ENCODE peak calls at places on chromosomes 7 and 10, in ten cellular contexts. Q is breast epithelium, F is lower lobe of right lung, E is left ventricle myocardium inferior, G is fibroblast of the aortic adventitia, W is neural progenitor cell, R is brain microvascular endothelial cell, K is astrocyte of the cerebellum, P is psoas muscle, D is H1. N is an unnamed sample.

GRCh38 chr7:117704098-117704497 is 169.1 kb downstream of the CTTNBP2 start:
- DNase-seq in Q (no peak), F (no peak), E (no peak), G (no peak), W (no peak), R (no peak), K (no peak), P (no peak), D (no peak), N (no peak)

GRCh38 chr10:115968236-115968635 is 304.8 kb downstream of the GFRA1 start:
- DNase-seq in Q (no peak), F (no peak), E (no peak), G (no peak), W (no peak), R (no peak), K (no peak), P (no peak), D (no peak), N (no peak)

GRCh38 chr7:79227035-79227434 is 226.4 kb downstream of the MAGI2 start:
- DNase-seq in Q (no peak), F (no peak), E (no peak), G (no peak), W (no peak), R (no peak), K (no peak), P (no peak), D (no peak), N (no peak)

GRCh38 chr10:90925078-90926029 is 4.5 kb upstream of the ANKRD1 start:
- DNase-seq in Q (no peak), F (no peak), E (no peak), G (no peak), W (no peak), R (no peak), K (no peak), P (no peak), D (peak), N (no peak)

GRCh38 chr7:30841801-30842541 is 69.7 kb upstream of the AQP1 start:
- DNase-seq in Q (no peak), F (no peak), E (no peak), G (no peak), W (no peak), R (no peak), K (no peak), P (no peak), D (no peak), N (no peak)

GRCh38 chr10:114404171-114405010 is at the start of gene AFAP1L2:
- DNase-seq in Q (no peak), F (no peak), E (peak), G (no peak), W (peak), R (no peak), K (no peak), P (peak), D (peak), N (no peak)

GRCh38 chr7:129308047-129308446 is 83.2 kb downstream of the AHCYL2 start:
- DNase-seq in Q (peak), F (no peak), E (peak), G (peak), W (no peak), R (no peak), K (no peak), P (peak), D (no peak), N (peak)

GRCh38 chr10:70265032-70265689 is 18.6 kb downstream of the NPFFR1 start:
- DNase-seq in Q (no peak), F (no peak), E (no peak), G (no peak), W (peak), R (no peak), K (no peak), P (no peak), D (peak), N (no peak)

GRCh38 chr7:47104206-47104549 is 477.7 kb downstream of the TNS3 start:
- DNase-seq in Q (no peak), F (no peak), E (no peak), G (no peak), W (no peak), R (no peak), K (no peak), P (no peak), D (no peak), N (no peak)

GRCh38 chr7:77651544-77652162 is 44.6 kb upstream of the RSBN1L start:
- DNase-seq in Q (no peak), F (no peak), E (no peak), G (peak), W (peak), R (peak), K (peak), P (no peak), D (peak), N (no peak)

GRCh38 chr7:92255308-92255707 is 9.5 kb downstream of the ANKIB1 start:
- DNase-seq in Q (no peak), F (no peak), E (no peak), G (peak), W (no peak), R (peak), K (peak), P (no peak), D (no peak), N (no peak)

GRCh38 chr10:102869290-102870198 is at the start of gene AS3MT:
- DNase-seq in Q (no peak), F (no peak), E (peak), G (no peak), W (peak), R (no peak), K (no peak), P (peak), D (peak), N (peak)

GRCh38 chr7:151087247-151088018 is 1.2 kb downstream of the AGAP3 start:
- DNase-seq in Q (no peak), F (peak), E (peak), G (peak), W (peak), R (no peak), K (no peak), P (peak), D (no peak), N (peak)

GRCh38 chr7:31192996-31193395 is 140.9 kb downstream of the ADCYAP1R1 start:
- DNase-seq in Q (peak), F (peak), E (peak), G (peak), W (peak), R (peak), K (peak), P (peak), D (peak), N (peak)

GRCh38 chr10:106636781-106637491 is 527.6 kb downstream of the SORCS1 start:
- DNase-seq in Q (no peak), F (no peak), E (no peak), G (no peak), W (peak), R (no peak), K (no peak), P (no peak), D (no peak), N (no peak)

GRCh38 chr7:106018566-106019338 is 55.7 kb downstream of the CDHR3 start:
- DNase-seq in Q (no peak), F (no peak), E (no peak), G (no peak), W (no peak), R (no peak), K (no peak), P (no peak), D (no peak), N (no peak)

GRCh38 chr10:70115948-70116682 is 16.5 kb downstream of the AIFM2 start:
- DNase-seq in Q (peak), F (no peak), E (peak), G (peak), W (peak), R (peak), K (no peak), P (peak), D (peak), N (peak)

GRCh38 chr10:3484306-3485187 is 300.5 kb downstream of the KLF6 start:
- DNase-seq in Q (no peak), F (no peak), E (no peak), G (no peak), W (no peak), R (peak), K (no peak), P (no peak), D (no peak), N (no peak)

GRCh38 chr10:79940431-79940830 is 8.5 kb downstream of the SFTPD start:
- DNase-seq in Q (no peak), F (no peak), E (no peak), G (no peak), W (no peak), R (no peak), K (no peak), P (no peak), D (no peak), N (no peak)

GRCh38 chr7:70574970-70575799 is 556.8 kb upstream of the GALNT17 start:
- DNase-seq in Q (no peak), F (no peak), E (no peak), G (no peak), W (peak), R (no peak), K (no peak), P (no peak), D (no peak), N (no peak)

GRCh38 chr7:1817061-1817712 is 147.1 kb downstream of the ELFN1 start:
- DNase-seq in Q (peak), F (no peak), E (no peak), G (no peak), W (no peak), R (no peak), K (no peak), P (no peak), D (no peak), N (no peak)

GRCh38 chr10:34143466-34143865 is 671.6 kb downstream of the PARD3 start:
- DNase-seq in Q (no peak), F (no peak), E (no peak), G (no peak), W (no peak), R (no peak), K (no peak), P (no peak), D (no peak), N (no peak)

GRCh38 chr7:81500631-81501030 is 269.2 kb downstream of the HGF start:
- DNase-seq in Q (no peak), F (no peak), E (no peak), G (no peak), W (no peak), R (no peak), K (no peak), P (no peak), D (no peak), N (no peak)

GRCh38 chr7:2621061-2621828 is 10.5 kb upstream of the TTYH3 start:
- DNase-seq in Q (no peak), F (peak), E (peak), G (peak), W (peak), R (peak), K (no peak), P (peak), D (peak), N (peak)

GRCh38 chr10:14325325-14325955 is 5.3 kb downstream of the FRMD4A start:
- DNase-seq in Q (no peak), F (peak), E (peak), G (peak), W (peak), R (peak), K (no peak), P (no peak), D (peak), N (peak)

GRCh38 chr10:18949391-18949790 is 99.2 kb upstream of the MALRD1 start:
- DNase-seq in Q (no peak), F (no peak), E (no peak), G (peak), W (no peak), R (no peak), K (no peak), P (no peak), D (no peak), N (no peak)

GRCh38 chr7:142104550-142105527 is 6.7 kb upstream of the MGAM2 start:
- DNase-seq in Q (no peak), F (no peak), E (no peak), G (peak), W (no peak), R (no peak), K (no peak), P (no peak), D (no peak), N (no peak)

GRCh38 chr7:50742401-50742800 is 40.3 kb downstream of the GRB10 start:
- DNase-seq in Q (no peak), F (no peak), E (no peak), G (no peak), W (no peak), R (no peak), K (no peak), P (no peak), D (no peak), N (no peak)

DNA sequence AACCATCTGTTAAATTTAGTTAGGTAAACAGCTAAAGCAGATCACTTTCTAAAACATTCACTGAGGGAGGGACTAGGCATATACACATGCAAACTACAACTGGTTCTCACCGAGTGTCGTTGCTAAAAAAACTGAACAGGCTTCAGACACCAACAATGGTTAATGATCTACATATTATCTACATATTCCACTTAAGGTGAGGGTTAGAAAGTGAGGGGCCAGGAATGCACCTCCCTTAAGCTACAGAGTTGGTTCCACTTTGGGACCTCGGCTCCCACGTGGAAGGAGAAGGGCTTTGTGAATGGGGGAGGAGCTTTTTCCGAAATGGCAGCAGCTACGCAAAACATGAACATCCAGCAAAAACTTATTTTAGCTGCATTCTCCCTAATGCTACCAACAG is 5.8 kb downstream of the CTBP2 start:
- DNase-seq in Q (no peak), F (no peak), E (no peak), G (no peak), W (no peak), R (no peak), K (no peak), P (no peak), D (no peak), N (no peak)
- H3K4me3 ChIP-seq in Q (peak), F (peak), E (peak), G (peak), W (peak), R (peak), K (no peak), P (peak), D (peak), N (no peak)

DNA sequence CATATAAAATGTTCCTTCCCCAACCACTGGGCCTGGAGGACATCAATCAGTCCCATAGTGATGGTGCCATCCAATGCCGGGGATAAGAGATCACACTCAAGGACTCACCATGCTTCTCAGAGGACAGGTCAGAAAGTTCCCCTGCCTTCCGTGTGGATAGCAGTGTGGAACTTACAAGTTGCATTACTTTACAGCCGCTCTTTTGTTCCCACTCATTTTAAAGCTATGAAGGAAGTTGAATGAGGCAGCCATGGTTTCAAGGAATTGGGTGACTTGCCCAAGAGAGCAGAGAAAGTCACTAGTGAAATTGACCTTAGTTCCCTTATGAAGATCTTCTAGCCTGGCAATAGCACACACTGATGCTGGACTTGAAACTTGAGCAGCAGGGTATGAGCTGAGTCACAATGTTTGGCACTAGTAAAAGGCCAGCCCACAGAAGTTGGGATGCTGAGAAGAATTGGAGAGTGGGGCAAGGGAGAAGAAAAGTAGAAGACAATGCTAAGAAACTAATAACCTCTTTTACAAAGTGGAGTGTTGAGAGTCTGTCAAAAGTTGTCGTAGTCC is 78.7 kb downstream of the CXCL12 start:
- DNase-seq in Q (no peak), F (no peak), E (no peak), G (peak), W (no peak), R (peak), K (no peak), P (no peak), D (no peak), N (no peak)
- H3K4me3 ChIP-seq in Q (no peak), F (no peak), E (no peak), G (no peak), W (no peak), R (no peak), K (no peak), P (no peak), D (no peak), N (no peak)

GRCh38 chr7:138797715-138798320 is at the start of the genes ATP6V0A4 and TMEM213:
- DNase-seq in Q (no peak), F (peak), E (no peak), G (no peak), W (peak), R (no peak), K (no peak), P (no peak), D (peak), N (no peak)
- H3K4me3 ChIP-seq in Q (no peak), F (no peak), E (no peak), G (no peak), W (peak), R (no peak), K (no peak), P (no peak), D (peak), N (no peak)

GRCh38 chr7:55410641-55411239 is 45.6 kb downstream of the LANCL2 start:
- DNase-seq in Q (no peak), F (no peak), E (no peak), G (no peak), W (no peak), R (no peak), K (no peak), P (no peak), D (no peak), N (no peak)

GRCh38 chr7:55409474-55410225 is 44.5 kb downstream of the LANCL2 start:
- DNase-seq in Q (no peak), F (no peak), E (no peak), G (no peak), W (no peak), R (peak), K (no peak), P (no peak), D (no peak), N (no peak)

GRCh38 chr7:55413442-55413841 is 48.3 kb downstream of the LANCL2 start:
- DNase-seq in Q (no peak), F (no peak), E (no peak), G (no peak), W (no peak), R (no peak), K (no peak), P (no peak), D (no peak), N (no peak)

GRCh38 chr7:55415173-55415778 is 50.1 kb downstream of the LANCL2 start:
- DNase-seq in Q (peak), F (peak), E (peak), G (peak), W (peak), R (peak), K (peak), P (peak), D (peak), N (peak)

GRCh38 chr7:55411844-55412243 is 46.7 kb downstream of the LANCL2 start:
- DNase-seq in Q (no peak), F (no peak), E (no peak), G (no peak), W (no peak), R (no peak), K (no peak), P (no peak), D (no peak), N (no peak)
- H3K4me3 ChIP-seq in Q (no peak), F (no peak), E (no peak), G (no peak), W (no peak), R (no peak), K (no peak), P (no peak), D (no peak), N (no peak)

DNA sequence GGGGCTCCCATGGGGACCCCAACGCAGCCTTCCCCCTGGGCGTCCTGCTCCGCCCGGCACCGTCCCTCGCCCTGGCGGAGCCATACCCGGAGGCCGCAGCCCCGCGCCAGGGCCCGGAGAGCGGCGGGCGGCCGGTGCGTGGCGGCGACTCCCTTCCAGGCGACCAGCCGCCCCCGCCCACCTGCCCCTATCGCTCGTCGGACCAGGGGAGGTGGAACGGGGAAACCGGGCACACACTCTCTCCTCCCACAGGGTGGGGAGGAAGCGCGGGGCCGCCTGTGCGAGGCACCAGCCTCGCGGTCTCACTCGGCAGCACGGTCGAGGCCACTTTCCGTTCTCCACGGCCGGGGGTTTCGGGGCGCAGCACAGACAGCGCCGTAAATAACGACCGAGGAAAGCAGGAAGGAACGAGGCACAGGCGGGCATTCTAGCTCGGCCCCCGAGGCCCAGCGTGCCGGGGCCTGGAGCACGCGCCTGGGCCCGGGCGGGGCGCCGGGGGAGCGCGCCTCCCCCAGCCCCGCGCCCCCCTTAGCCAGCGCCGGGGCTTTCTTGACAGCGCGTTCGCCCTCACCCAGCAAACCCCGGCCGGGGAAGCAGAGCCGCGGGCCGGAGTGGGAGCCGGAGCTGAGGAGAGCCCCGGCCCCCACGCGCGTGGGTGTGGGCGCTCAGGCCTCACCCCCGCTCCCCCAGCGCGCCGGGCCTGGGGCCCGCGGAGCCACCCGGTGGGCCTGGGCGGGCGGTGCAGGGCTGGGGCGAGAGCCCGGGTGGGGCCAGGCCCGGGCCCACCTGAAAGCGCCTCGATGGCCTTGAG is 936 bp downstream of the IGF2BP3 start:
- DNase-seq in Q (no peak), F (no peak), E (no peak), G (peak), W (peak), R (no peak), K (no peak), P (no peak), D (peak), N (no peak)
- H3K4me3 ChIP-seq in Q (peak), F (peak), E (peak), G (peak), W (peak), R (peak), K (peak), P (peak), D (peak), N (peak)

GRCh38 chr7:157612009-157612663 is 275.3 kb downstream of the DNAJB6 start:
- DNase-seq in Q (no peak), F (no peak), E (no peak), G (no peak), W (no peak), R (no peak), K (no peak), P (no peak), D (no peak), N (no peak)
- H3K4me3 ChIP-seq in Q (peak), F (peak), E (peak), G (no peak), W (no peak), R (no peak), K (no peak), P (peak), D (no peak), N (peak)

DNA sequence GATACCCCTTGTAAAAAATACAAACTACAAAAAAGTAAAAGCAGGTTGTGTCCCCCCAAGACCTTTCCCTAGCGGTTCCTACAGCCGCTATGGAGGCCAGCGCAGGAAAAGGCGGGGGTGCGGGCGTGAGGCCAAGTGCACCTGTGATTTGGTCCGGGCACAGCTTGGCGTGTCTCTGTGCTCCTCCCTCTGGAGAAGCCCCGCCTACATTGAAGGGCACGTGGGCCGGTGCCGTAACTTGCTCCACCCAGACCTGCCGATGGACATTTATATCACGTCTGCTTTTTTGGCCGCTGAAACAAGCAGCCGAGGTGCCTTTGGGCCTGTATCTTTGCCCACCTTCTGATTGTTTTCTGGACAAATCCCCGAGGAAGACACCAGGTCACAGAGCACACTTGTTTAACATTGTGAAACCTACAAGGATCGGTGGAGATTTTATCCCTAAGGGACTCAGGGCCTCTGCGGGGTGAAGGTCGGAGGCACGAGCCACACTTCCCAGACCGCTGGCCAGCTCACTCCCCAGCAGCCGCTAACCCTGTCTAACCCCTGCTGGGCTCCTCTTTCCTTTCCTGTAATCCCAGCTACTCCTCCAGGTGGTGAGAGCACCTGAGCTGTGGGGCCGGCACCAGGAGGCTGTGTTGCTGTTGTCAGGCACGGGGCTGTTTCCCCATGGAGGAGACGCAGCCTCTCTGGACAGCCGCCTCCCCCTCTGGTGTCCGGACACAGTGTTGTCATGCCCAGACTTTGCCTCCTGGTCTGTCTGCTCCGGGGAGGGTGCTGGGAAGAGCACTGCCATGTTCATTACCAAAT is 18.8 kb upstream of the INPP5A start:
- DNase-seq in Q (peak), F (peak), E (peak), G (no peak), W (peak), R (no peak), K (no peak), P (no peak), D (peak), N (peak)
- H3K4me3 ChIP-seq in Q (peak), F (peak), E (peak), G (no peak), W (peak), R (no peak), K (no peak), P (peak), D (peak), N (peak)